ENCODE peak calls at places on chromosomes 3 and 15, in five cellular contexts. One of them, this sample, is unnamed.
A peak's percentile ranks its signal among the peaks of the same experiment; 100 is the strongest.

GRCh38 chr15:62075595-62076279 is 9.0 kb downstream of the C2CD4A start:
- DNase-seq in gastrocnemius medialis: no peak
- DNase-seq in left ventricle myocardium inferior: no peak
- DNase-seq in heart right ventricle: no peak
- DNase-seq in lower lobe of right lung: no peak
- DNase-seq in this sample: no peak

GRCh38 chr3:3127432-3128010 is 781 bp downstream of the TRNT1 start:
- DNase-seq in gastrocnemius medialis: no peak
- DNase-seq in left ventricle myocardium inferior: no peak
- DNase-seq in heart right ventricle: no peak
- DNase-seq in lower lobe of right lung: no peak
- DNase-seq in this sample: peak; percentile 45

GRCh38 chr15:60004019-60004845 is at the start of gene FOXB1:
- DNase-seq in gastrocnemius medialis: no peak
- DNase-seq in left ventricle myocardium inferior: no peak
- DNase-seq in heart right ventricle: no peak
- DNase-seq in lower lobe of right lung: no peak
- DNase-seq in this sample: no peak

GRCh38 chr3:62529230-62529629 is 155.9 kb upstream of the FEZF2 start:
- DNase-seq in gastrocnemius medialis: no peak
- DNase-seq in left ventricle myocardium inferior: peak; percentile 34
- DNase-seq in heart right ventricle: peak; percentile 42
- DNase-seq in lower lobe of right lung: no peak
- DNase-seq in this sample: no peak

GRCh38 chr3:101963902-101964362 is 114.6 kb downstream of the NFKBIZ start:
- DNase-seq in gastrocnemius medialis: no peak
- DNase-seq in left ventricle myocardium inferior: no peak
- DNase-seq in heart right ventricle: no peak
- DNase-seq in lower lobe of right lung: no peak
- DNase-seq in this sample: no peak

GRCh38 chr15:56366211-56366610 is 985 bp downstream of the TEX9 start:
- DNase-seq in gastrocnemius medialis: no peak
- DNase-seq in left ventricle myocardium inferior: no peak
- DNase-seq in heart right ventricle: no peak
- DNase-seq in lower lobe of right lung: no peak
- DNase-seq in this sample: no peak

GRCh38 chr3:169600732-169601131 is 62.8 kb downstream of the MECOM start:
- DNase-seq in gastrocnemius medialis: no peak
- DNase-seq in left ventricle myocardium inferior: no peak
- DNase-seq in heart right ventricle: no peak
- DNase-seq in lower lobe of right lung: no peak
- DNase-seq in this sample: no peak

GRCh38 chr3:143476965-143477640 is 357.5 kb downstream of the CHST2 start:
- DNase-seq in gastrocnemius medialis: no peak
- DNase-seq in left ventricle myocardium inferior: no peak
- DNase-seq in heart right ventricle: no peak
- DNase-seq in lower lobe of right lung: no peak
- DNase-seq in this sample: no peak

GRCh38 chr3:56939759-56940323 is 120.6 kb upstream of the SPATA12 start:
- DNase-seq in gastrocnemius medialis: no peak
- DNase-seq in left ventricle myocardium inferior: no peak
- DNase-seq in heart right ventricle: no peak
- DNase-seq in lower lobe of right lung: no peak
- DNase-seq in this sample: no peak

GRCh38 chr3:96467639-96468038 is 346.8 kb upstream of the EPHA6 start:
- DNase-seq in gastrocnemius medialis: no peak
- DNase-seq in left ventricle myocardium inferior: no peak
- DNase-seq in heart right ventricle: no peak
- DNase-seq in lower lobe of right lung: no peak
- DNase-seq in this sample: no peak

GRCh38 chr3:174397848-174398247 is 461.3 kb upstream of the NAALADL2 start:
- DNase-seq in gastrocnemius medialis: no peak
- DNase-seq in left ventricle myocardium inferior: no peak
- DNase-seq in heart right ventricle: no peak
- DNase-seq in lower lobe of right lung: no peak
- DNase-seq in this sample: no peak

GRCh38 chr3:143242101-143242500 is 122.5 kb downstream of the CHST2 start:
- DNase-seq in gastrocnemius medialis: no peak
- DNase-seq in left ventricle myocardium inferior: no peak
- DNase-seq in heart right ventricle: no peak
- DNase-seq in lower lobe of right lung: no peak
- DNase-seq in this sample: no peak

GRCh38 chr3:149367021-149367840 is 10.2 kb downstream of the TM4SF1 start:
- DNase-seq in gastrocnemius medialis: no peak
- DNase-seq in left ventricle myocardium inferior: no peak
- DNase-seq in heart right ventricle: no peak
- DNase-seq in lower lobe of right lung: no peak
- DNase-seq in this sample: no peak

GRCh38 chr3:187210555-187211327 is 13.5 kb downstream of the RTP1 start:
- DNase-seq in gastrocnemius medialis: no peak
- DNase-seq in left ventricle myocardium inferior: no peak
- DNase-seq in heart right ventricle: peak; percentile 18
- DNase-seq in lower lobe of right lung: no peak
- DNase-seq in this sample: no peak

GRCh38 chr3:136498919-136499447 is 248.8 kb downstream of the PCCB start:
- DNase-seq in gastrocnemius medialis: no peak
- DNase-seq in left ventricle myocardium inferior: no peak
- DNase-seq in heart right ventricle: no peak
- DNase-seq in lower lobe of right lung: no peak
- DNase-seq in this sample: no peak

GRCh38 chr3:194327414-194328079 is 23.6 kb downstream of the CPN2 start:
- DNase-seq in gastrocnemius medialis: no peak
- DNase-seq in left ventricle myocardium inferior: no peak
- DNase-seq in heart right ventricle: no peak
- DNase-seq in lower lobe of right lung: no peak
- DNase-seq in this sample: peak; percentile 19

GRCh38 chr15:35019401-35020327 is 31.6 kb upstream of the ZNF770 start:
- DNase-seq in gastrocnemius medialis: no peak
- DNase-seq in left ventricle myocardium inferior: no peak
- DNase-seq in heart right ventricle: no peak
- DNase-seq in lower lobe of right lung: no peak
- DNase-seq in this sample: no peak
- H3K4me3 ChIP-seq in gastrocnemius medialis: no peak overlapping the region
- H3K4me3 ChIP-seq in left ventricle myocardium inferior: no peak overlapping the region
- H3K4me3 ChIP-seq in heart right ventricle: no peak overlapping the region
- H3K4me3 ChIP-seq in lower lobe of right lung: no peak overlapping the region
- H3K4me3 ChIP-seq in this sample: no peak overlapping the region

DNA sequence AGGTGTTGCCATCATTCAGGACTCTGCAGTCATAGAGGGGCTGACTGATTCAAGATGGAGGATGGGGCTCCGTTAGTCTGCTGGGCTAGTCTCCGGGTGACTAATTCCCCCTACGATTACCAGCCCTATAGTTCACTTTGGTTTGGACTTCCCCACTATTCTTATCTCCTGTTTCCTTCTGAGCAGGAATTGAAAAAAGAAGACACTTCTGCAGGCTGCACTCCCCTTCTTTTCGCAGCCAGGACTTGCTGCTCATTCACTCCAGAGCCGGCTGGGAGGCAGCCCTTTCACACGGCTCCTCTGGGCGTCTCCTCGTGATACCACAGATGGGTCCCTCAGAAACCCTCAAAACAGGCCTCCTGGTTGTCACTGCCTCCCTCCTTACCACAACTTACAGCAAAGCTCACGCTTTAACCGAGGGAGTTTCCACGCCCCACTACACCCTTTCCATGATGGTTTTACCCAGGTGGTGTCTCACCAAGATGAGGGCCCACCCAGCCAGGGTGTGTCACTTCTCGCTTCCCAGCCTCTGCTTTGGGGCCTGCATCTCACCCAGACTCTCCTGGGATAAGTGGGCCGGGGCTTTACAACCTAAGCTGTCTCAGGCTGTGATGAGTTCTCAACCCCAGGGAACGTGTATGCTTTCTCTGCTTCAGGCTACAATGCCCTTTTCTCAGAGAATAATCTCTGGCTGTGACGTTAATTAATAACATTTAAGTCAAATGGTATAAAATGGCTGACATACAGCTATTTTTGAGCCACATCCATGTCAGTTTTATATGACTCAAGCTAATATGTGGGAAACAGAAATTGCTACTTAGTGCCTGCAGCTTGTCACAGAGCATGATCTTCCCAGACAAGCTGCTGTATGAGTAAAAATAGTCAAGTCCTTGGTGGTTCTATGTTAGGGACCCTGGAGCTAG is 11.9 kb downstream of the CX3CR1 start:
- DNase-seq in gastrocnemius medialis: no peak
- DNase-seq in left ventricle myocardium inferior: no peak
- DNase-seq in heart right ventricle: no peak
- DNase-seq in lower lobe of right lung: no peak
- DNase-seq in this sample: peak; percentile 73
- H3K27me3 ChIP-seq in gastrocnemius medialis: no peaks in the 10 kb centered on the region
- H3K27me3 ChIP-seq in left ventricle myocardium inferior: no peaks in the 10 kb centered on the region
- H3K27me3 ChIP-seq in heart right ventricle: no peaks in the 10 kb centered on the region
- H3K27me3 ChIP-seq in lower lobe of right lung: no peaks in the 10 kb centered on the region
- H3K27me3 ChIP-seq in this sample: no peaks in the 10 kb centered on the region

DNA sequence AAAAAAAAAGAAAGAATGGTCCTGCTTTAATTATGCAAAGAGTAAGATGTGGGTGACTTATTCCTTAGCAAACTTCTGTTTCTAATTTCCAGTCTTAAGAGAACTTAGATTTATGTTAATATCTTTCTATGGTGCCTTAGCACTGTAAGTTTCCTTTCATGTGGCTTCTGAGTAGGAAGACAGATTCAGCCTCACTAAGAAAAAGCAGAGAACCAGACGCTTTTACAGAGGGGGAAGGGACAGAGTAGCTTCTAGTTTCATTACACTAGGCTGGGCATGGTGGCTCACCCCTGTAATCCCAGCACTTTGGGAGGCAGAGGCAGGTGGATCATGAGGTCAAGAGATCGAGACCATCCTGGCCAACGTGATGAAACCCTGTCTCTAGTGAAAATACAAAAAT is 95.0 kb downstream of the DHX30 start:
- DNase-seq in gastrocnemius medialis: no peak
- DNase-seq in left ventricle myocardium inferior: no peak
- DNase-seq in heart right ventricle: no peak
- DNase-seq in lower lobe of right lung: no peak
- DNase-seq in this sample: peak; percentile 10
- H3K4me3 ChIP-seq in gastrocnemius medialis: no peak overlapping the region
- H3K4me3 ChIP-seq in left ventricle myocardium inferior: no peak overlapping the region
- H3K4me3 ChIP-seq in heart right ventricle: no peak overlapping the region
- H3K4me3 ChIP-seq in lower lobe of right lung: no peak overlapping the region
- H3K4me3 ChIP-seq in this sample: no peak overlapping the region

DNA sequence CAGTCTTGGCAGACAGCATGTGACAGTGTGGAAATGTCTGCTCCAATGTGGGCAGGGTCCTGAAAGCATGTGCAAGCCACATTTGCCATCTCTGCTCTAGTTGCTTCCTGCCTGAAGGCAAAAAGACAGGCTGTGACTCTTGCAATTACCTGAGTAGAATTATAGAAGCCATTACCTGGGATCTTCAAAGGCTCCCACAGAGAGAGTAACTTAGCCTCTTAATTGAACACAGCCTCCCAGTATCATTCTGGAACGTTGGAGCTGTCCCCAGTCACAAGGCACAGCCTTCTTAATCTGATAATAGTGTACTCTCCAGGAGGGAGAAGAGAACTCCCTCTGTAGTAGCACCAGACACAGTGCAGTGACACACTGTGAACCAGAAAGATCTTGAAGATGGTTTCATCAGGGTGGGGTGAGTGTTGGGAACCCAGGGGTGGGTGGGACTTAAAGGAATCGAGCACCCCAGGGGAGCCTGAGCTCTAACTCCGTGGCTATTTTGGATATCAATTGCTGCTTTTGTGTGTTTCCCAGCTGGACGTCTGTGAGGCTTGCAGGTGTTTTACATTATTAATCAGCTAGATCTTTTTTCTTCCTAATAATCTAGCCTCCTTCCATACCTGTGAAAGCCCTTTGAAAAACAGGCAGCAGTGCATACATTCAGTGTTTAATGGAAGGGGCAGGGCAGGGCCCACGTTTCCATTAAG is 40.6 kb upstream of the GLCE start:
- DNase-seq in gastrocnemius medialis: no peak
- DNase-seq in left ventricle myocardium inferior: no peak
- DNase-seq in heart right ventricle: no peak
- DNase-seq in lower lobe of right lung: no peak
- DNase-seq in this sample: no peak
- H3K27me3 ChIP-seq in gastrocnemius medialis: no peaks in the 10 kb centered on the region
- H3K27me3 ChIP-seq in left ventricle myocardium inferior: peaks cover 19% of the 10 kb centered on the region
- H3K27me3 ChIP-seq in heart right ventricle: peaks cover 9% of the 10 kb centered on the region
- H3K27me3 ChIP-seq in lower lobe of right lung: no peaks in the 10 kb centered on the region
- H3K27me3 ChIP-seq in this sample: no peaks in the 10 kb centered on the region

DNA sequence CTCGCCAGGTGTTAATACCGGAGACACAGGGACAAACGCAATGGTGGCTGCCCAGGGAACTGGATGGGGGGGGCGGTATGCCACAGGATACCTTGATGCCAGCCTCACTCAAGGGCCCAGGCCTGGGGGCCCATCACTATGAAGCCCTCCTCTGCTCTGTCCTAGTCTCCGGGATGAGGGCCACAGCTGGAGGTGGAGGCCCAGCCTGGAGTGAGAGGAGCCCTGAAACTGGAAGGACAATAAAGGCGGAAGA is 1.5 kb upstream of the CAMK2N2 start:
- DNase-seq in gastrocnemius medialis: no peak
- DNase-seq in left ventricle myocardium inferior: no peak
- DNase-seq in heart right ventricle: no peak
- DNase-seq in lower lobe of right lung: no peak
- DNase-seq in this sample: no peak
- H3K4me3 ChIP-seq in gastrocnemius medialis: no peak overlapping the region
- H3K4me3 ChIP-seq in left ventricle myocardium inferior: peak overlapping the region; percentile 66
- H3K4me3 ChIP-seq in heart right ventricle: no peak overlapping the region
- H3K4me3 ChIP-seq in lower lobe of right lung: no peak overlapping the region
- H3K4me3 ChIP-seq in this sample: no peak overlapping the region

GRCh38 chr3:13141183-13141582 is 68.0 kb upstream of the IQSEC1 start:
- DNase-seq in gastrocnemius medialis: no peak
- DNase-seq in left ventricle myocardium inferior: no peak
- DNase-seq in heart right ventricle: no peak
- DNase-seq in lower lobe of right lung: no peak
- DNase-seq in this sample: no peak

GRCh38 chr3:13141991-13142412 is 68.8 kb upstream of the IQSEC1 start:
- DNase-seq in gastrocnemius medialis: no peak
- DNase-seq in left ventricle myocardium inferior: no peak
- DNase-seq in heart right ventricle: peak; percentile 33
- DNase-seq in lower lobe of right lung: peak; percentile 37
- DNase-seq in this sample: no peak

GRCh38 chr3:13139471-13140065 is 66.3 kb upstream of the IQSEC1 start:
- DNase-seq in gastrocnemius medialis: no peak
- DNase-seq in left ventricle myocardium inferior: no peak
- DNase-seq in heart right ventricle: no peak
- DNase-seq in lower lobe of right lung: no peak
- DNase-seq in this sample: no peak

GRCh38 chr3:13138566-13139145 is 65.4 kb upstream of the IQSEC1 start:
- DNase-seq in gastrocnemius medialis: no peak
- DNase-seq in left ventricle myocardium inferior: no peak
- DNase-seq in heart right ventricle: no peak
- DNase-seq in lower lobe of right lung: peak; percentile 16
- DNase-seq in this sample: no peak

GRCh38 chr3:13140596-13140995 is 67.4 kb upstream of the IQSEC1 start:
- DNase-seq in gastrocnemius medialis: no peak
- DNase-seq in left ventricle myocardium inferior: no peak
- DNase-seq in heart right ventricle: no peak
- DNase-seq in lower lobe of right lung: peak; percentile 25
- DNase-seq in this sample: no peak
- H3K27me3 ChIP-seq in gastrocnemius medialis: no peaks in the 10 kb centered on the region
- H3K27me3 ChIP-seq in left ventricle myocardium inferior: peaks cover 46% of the 10 kb centered on the region
- H3K27me3 ChIP-seq in heart right ventricle: no peaks in the 10 kb centered on the region
- H3K27me3 ChIP-seq in lower lobe of right lung: peaks cover 3% of the 10 kb centered on the region
- H3K27me3 ChIP-seq in this sample: no peaks in the 10 kb centered on the region

This sample was measured in CD4-positive, alpha-beta memory T cell.